ENCODE peak calls at places on chromosomes 6 and 20, in six cellular contexts. U is cardiac fibroblast, E is thoracic aorta, I is foreskin fibroblast, G is hepatocyte, K is nephron progenitor cell. Q is an unnamed sample.

GRCh38 chr6:148432405-148433195 is 90.0 kb downstream of the SASH1 start:
- DNase-seq in U (no peak), E (no peak), I (no peak), G (no peak), K (no peak), Q (no peak)

GRCh38 chr20:41618807-41619294 is 674 bp upstream of the CHD6 start:
- DNase-seq in U (no peak), E (no peak), I (no peak), G (peak; percentile 34), K (no peak), Q (no peak)

GRCh38 chr6:43621078-43621835 is 7.8 kb downstream of the GTPBP2 start:
- DNase-seq in U (no peak), E (no peak), I (no peak), G (no peak), K (no peak), Q (no peak)

GRCh38 chr6:121984956-121985355 is 414.5 kb upstream of the HSF2 start:
- DNase-seq in U (no peak), E (no peak), I (no peak), G (no peak), K (no peak), Q (no peak)

GRCh38 chr6:15417811-15418210 is 171.9 kb downstream of the JARID2 start:
- DNase-seq in U (peak; percentile 72), E (no peak), I (no peak), G (no peak), K (no peak), Q (no peak)

GRCh38 chr6:2971420-2972218 is at the start of gene SERPINB6:
- DNase-seq in U (peak; percentile 78), E (peak; percentile 69), I (peak; percentile 76), G (peak; percentile 79), K (peak; percentile 75), Q (peak; percentile 35)

GRCh38 chr6:167416676-167417430 is 92.0 kb downstream of the TTLL2 start:
- DNase-seq in U (no peak), E (no peak), I (no peak), G (no peak), K (no peak), Q (no peak)

GRCh38 chr20:47315339-47315662 is 41.2 kb downstream of the ZMYND8 start:
- DNase-seq in U (peak; percentile 70), E (no peak), I (peak; percentile 48), G (no peak), K (peak; percentile 5), Q (no peak)

GRCh38 chr6:25447570-25447929 is 168.4 kb downstream of the CARMIL1 start:
- DNase-seq in U (no peak), E (no peak), I (no peak), G (no peak), K (no peak), Q (no peak)

GRCh38 chr20:2149507-2149906 is 47.9 kb downstream of the STK35 start:
- DNase-seq in U (peak; percentile 42), E (no peak), I (no peak), G (no peak), K (no peak), Q (no peak)

GRCh38 chr20:47661714-47662113 is 123.6 kb downstream of the SULF2 start:
- DNase-seq in U (no peak), E (no peak), I (no peak), G (no peak), K (no peak), Q (no peak)

GRCh38 chr6:2765896-2766766 is 938 bp downstream of the WRNIP1 start:
- DNase-seq in U (peak; percentile 35), E (no peak), I (peak; percentile 48), G (peak; percentile 75), K (peak; percentile 71), Q (peak; percentile 34)

GRCh38 chr6:55034752-55035151 is 139.6 kb upstream of the HCRTR2 start:
- DNase-seq in U (no peak), E (no peak), I (no peak), G (no peak), K (no peak), Q (no peak)

GRCh38 chr6:106513813-106514212 is 115.5 kb downstream of the RTN4IP1 start:
- DNase-seq in U (no peak), E (no peak), I (peak; percentile 56), G (no peak), K (no peak), Q (no peak)

GRCh38 chr6:139367810-139368321 is 6.6 kb downstream of the CITED2 start:
- DNase-seq in U (peak; percentile 27), E (no peak), I (no peak), G (no peak), K (peak; percentile 16), Q (no peak)

DNA sequence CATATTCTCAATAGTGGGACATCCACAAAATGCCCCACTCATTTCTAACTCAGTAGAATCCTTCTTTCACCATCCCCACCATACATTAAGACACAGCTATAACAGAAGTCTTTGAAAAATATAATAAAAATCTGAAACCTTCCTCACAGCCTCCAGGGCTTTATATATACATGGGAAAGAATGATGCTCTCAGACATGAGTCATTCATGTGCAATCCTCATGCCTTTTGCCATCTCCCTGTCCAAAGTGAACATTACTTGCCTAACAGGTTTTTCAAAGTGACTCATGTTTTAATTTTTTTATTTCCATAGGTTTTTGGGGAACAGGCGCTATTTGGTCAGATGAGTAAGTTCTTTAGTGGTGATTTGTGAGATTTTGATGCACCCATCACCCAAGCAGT is 162.7 kb downstream of the RALGAPA2 start:
- DNase-seq in U (peak; percentile 89), E (no peak), I (no peak), G (peak; percentile 67), K (no peak), Q (no peak)
- TF ChIP-seq CTCF in U (no peak), E (no peak), I (no peak), G (no peak), K (no peak), Q (no peak)

DNA sequence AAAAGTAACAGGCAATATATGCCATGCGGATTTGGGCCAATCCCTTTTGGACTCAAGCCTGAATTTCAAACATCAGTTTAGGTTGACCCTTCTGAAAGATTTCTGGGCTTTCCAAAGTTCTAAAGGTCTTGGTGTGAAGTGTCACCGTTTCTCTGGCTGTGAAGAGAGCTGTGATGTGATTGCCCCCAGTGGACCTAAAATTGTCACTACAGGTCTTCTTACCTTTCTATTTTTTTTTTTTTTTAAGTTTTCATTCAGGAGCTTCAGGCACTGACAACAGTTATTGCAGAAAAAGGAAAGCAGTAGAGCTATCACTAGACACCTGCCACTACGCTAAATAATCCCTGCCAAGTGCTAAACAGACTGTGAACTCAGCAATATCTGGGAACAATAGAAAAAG is 75.7 kb upstream of the OPRM1 start:
- DNase-seq in U (no peak), E (no peak), I (no peak), G (no peak), K (no peak), Q (no peak)
- TF ChIP-seq CTCF in U (no peak), E (no peak), I (no peak), G (no peak), K (no peak), Q (no peak)

GRCh38 chr20:57936636-57937310 is 227.0 kb upstream of the PMEPA1 start:
- DNase-seq in U (no peak), E (no peak), I (no peak), G (no peak), K (no peak), Q (no peak)
- TF ChIP-seq CTCF in U (no peak), E (no peak), I (no peak), G (no peak), K (no peak), Q (no peak)

GRCh38 chr6:84752118-84752850 is 12.1 kb downstream of the TBX18 start:
- DNase-seq in U (peak; percentile 72), E (no peak), I (no peak), G (no peak), K (no peak), Q (no peak)
- TF ChIP-seq CTCF in U (peak; percentile 53), E (peak; percentile 36), I (no peak), G (no peak), K (no peak), Q (no peak)

GRCh38 chr6:159852877-159853276 is 37.9 kb upstream of the MAS1 start:
- DNase-seq in U (peak; percentile 22), E (no peak), I (no peak), G (peak; percentile 36), K (no peak), Q (no peak)
- TF ChIP-seq CTCF in U (no peak), E (no peak), I (peak; percentile 25), G (peak; percentile 44), K (no peak), Q (peak; percentile 39)

GRCh38 chr20:14055127-14055742 is 59.9 kb downstream of the MACROD2 start:
- DNase-seq in U (peak; percentile 80), E (no peak), I (peak; percentile 32), G (peak; percentile 82), K (peak; percentile 25), Q (peak; percentile 36)
- TF ChIP-seq CTCF in U (peak; percentile 42), E (peak; percentile 57), I (peak; percentile 44), G (peak; percentile 79), K (peak; percentile 64), Q (peak; percentile 82)

GRCh38 chr20:62400541-62400940 is 6.5 kb downstream of the CABLES2 start:
- DNase-seq in U (no peak), E (no peak), I (no peak), G (no peak), K (no peak), Q (no peak)

GRCh38 chr20:62403331-62403730 is 3.8 kb downstream of the CABLES2 start:
- DNase-seq in U (no peak), E (no peak), I (no peak), G (no peak), K (no peak), Q (no peak)

GRCh38 chr20:62400021-62400420 is 7.1 kb downstream of the CABLES2 start:
- DNase-seq in U (no peak), E (no peak), I (no peak), G (no peak), K (no peak), Q (no peak)

GRCh38 chr20:62402456-62402855 is 4.6 kb downstream of the CABLES2 start:
- DNase-seq in U (no peak), E (no peak), I (no peak), G (no peak), K (no peak), Q (no peak)

GRCh38 chr20:62401331-62401779 is 5.7 kb downstream of the CABLES2 start:
- DNase-seq in U (no peak), E (no peak), I (no peak), G (no peak), K (peak; percentile 53), Q (no peak)
- TF ChIP-seq CTCF in U (no peak), E (no peak), I (no peak), G (peak; percentile 9), K (peak; percentile 42), Q (peak; percentile 46)

DNA sequence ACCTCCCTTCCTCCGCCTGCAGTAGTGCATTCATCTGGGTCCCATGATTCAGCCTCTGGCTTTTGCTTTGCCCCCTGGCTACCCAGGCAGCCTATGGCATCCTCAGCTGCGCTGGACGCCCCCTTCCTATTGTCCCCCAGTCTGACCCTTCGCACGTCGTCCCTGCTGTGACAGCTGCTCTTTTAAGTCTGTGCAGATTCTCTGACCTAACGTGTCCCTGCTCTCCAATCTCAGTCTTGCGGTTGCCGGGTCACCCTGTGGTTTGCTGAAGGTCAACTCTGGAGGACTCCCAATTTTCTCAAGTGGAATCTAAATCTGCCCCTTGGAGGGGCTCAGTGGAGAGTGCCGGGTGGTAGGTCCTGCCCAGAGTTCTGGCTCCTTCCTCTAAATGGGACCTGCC is 294.3 kb downstream of the CDC5L start:
- DNase-seq in U (no peak), E (no peak), I (no peak), G (no peak), K (no peak), Q (peak; percentile 40)
- TF ChIP-seq CTCF in U (no peak), E (no peak), I (no peak), G (no peak), K (no peak), Q (no peak)

Q was measured in neural crest cell.